ENCODE peak calls at places on chromosomes 16 and 17, in six cellular contexts. W is left ventricle myocardium inferior, O is keratinocyte, S is fibroblast of the aortic adventitia, Q is astrocyte of the spinal cord, G is cardiac muscle cell. A is an unnamed sample.

GRCh38 chr17:33461051-33461450 is 168.0 kb upstream of the ASIC2 start:
- DNase-seq in W (no peak), O (no peak), S (no peak), Q (no peak), G (no peak), A (no peak)

GRCh38 chr17:182164-182751 is 808 bp upstream of the DOC2B start:
- DNase-seq in W (no peak), O (no peak), S (no peak), Q (no peak), G (peak; percentile 20), A (no peak)

GRCh38 chr16:72468582-72468981 is 296.6 kb upstream of the PMFBP1 start:
- DNase-seq in W (no peak), O (no peak), S (peak; percentile 52), Q (no peak), G (peak; percentile 67), A (peak; percentile 30)

GRCh38 chr17:2347805-2348685 is 10.7 kb downstream of the SGSM2 start:
- DNase-seq in W (no peak), O (no peak), S (peak; percentile 63), Q (peak; percentile 71), G (peak; percentile 69), A (peak; percentile 93)

GRCh38 chr16:8678068-8678927 is 3.9 kb downstream of the ABAT start:
- DNase-seq in W (no peak), O (no peak), S (peak; percentile 62), Q (peak; percentile 5), G (peak; percentile 69), A (peak; percentile 65)

GRCh38 chr17:8082312-8082711 is 5.2 kb downstream of the ALOX12B start:
- DNase-seq in W (no peak), O (no peak), S (no peak), Q (no peak), G (no peak), A (no peak)

GRCh38 chr17:68033636-68034451 is 1.7 kb upstream of the KPNA2 start:
- DNase-seq in W (no peak), O (no peak), S (peak; percentile 46), Q (peak; percentile 60), G (peak; percentile 72), A (peak; percentile 44)

GRCh38 chr16:57383276-57384247 is 11.3 kb downstream of the CX3CL1 start:
- DNase-seq in W (no peak), O (no peak), S (peak; percentile 60), Q (peak; percentile 50), G (peak; percentile 62), A (peak; percentile 34)

GRCh38 chr17:73191443-73192218 is 1.2 kb upstream of the COG1 start:
- DNase-seq in W (peak; percentile 59), O (no peak), S (peak; percentile 77), Q (peak; percentile 76), G (peak; percentile 76), A (peak; percentile 72)

GRCh38 chr17:7217113-7217987 is 2.3 kb downstream of the DLG4 start:
- DNase-seq in W (peak; percentile 60), O (no peak), S (peak; percentile 78), Q (peak; percentile 81), G (peak; percentile 90), A (peak; percentile 73)

GRCh38 chr17:74394275-74394950 is 27.1 kb downstream of the GPR142 start:
- DNase-seq in W (no peak), O (no peak), S (no peak), Q (no peak), G (no peak), A (no peak)

GRCh38 chr16:70663524-70664324 is 17.4 kb downstream of the IL34 start:
- DNase-seq in W (no peak), O (no peak), S (no peak), Q (no peak), G (no peak), A (no peak)

GRCh38 chr16:89193021-89193575 is 7.2 kb downstream of the SLC22A31 start:
- DNase-seq in W (peak; percentile 29), O (peak; percentile 36), S (peak; percentile 77), Q (peak; percentile 75), G (peak; percentile 95), A (peak; percentile 91)

GRCh38 chr17:64017381-64017980 is 3.0 kb downstream of the ICAM2 start:
- DNase-seq in W (no peak), O (no peak), S (no peak), Q (no peak), G (no peak), A (no peak)

GRCh38 chr16:27327586-27327915 is 13.8 kb downstream of the IL4R start:
- DNase-seq in W (no peak), O (no peak), S (no peak), Q (no peak), G (no peak), A (no peak)

GRCh38 chr16:27325736-27326135 is 12.0 kb downstream of the IL4R start:
- DNase-seq in W (no peak), O (no peak), S (no peak), Q (no peak), G (no peak), A (no peak)

GRCh38 chr16:27326251-27326650 is 12.5 kb downstream of the IL4R start:
- DNase-seq in W (no peak), O (no peak), S (no peak), Q (no peak), G (no peak), A (no peak)

GRCh38 chr16:27328937-27329336 is 15.2 kb downstream of the IL4R start:
- DNase-seq in W (no peak), O (no peak), S (no peak), Q (no peak), G (no peak), A (no peak)

DNA sequence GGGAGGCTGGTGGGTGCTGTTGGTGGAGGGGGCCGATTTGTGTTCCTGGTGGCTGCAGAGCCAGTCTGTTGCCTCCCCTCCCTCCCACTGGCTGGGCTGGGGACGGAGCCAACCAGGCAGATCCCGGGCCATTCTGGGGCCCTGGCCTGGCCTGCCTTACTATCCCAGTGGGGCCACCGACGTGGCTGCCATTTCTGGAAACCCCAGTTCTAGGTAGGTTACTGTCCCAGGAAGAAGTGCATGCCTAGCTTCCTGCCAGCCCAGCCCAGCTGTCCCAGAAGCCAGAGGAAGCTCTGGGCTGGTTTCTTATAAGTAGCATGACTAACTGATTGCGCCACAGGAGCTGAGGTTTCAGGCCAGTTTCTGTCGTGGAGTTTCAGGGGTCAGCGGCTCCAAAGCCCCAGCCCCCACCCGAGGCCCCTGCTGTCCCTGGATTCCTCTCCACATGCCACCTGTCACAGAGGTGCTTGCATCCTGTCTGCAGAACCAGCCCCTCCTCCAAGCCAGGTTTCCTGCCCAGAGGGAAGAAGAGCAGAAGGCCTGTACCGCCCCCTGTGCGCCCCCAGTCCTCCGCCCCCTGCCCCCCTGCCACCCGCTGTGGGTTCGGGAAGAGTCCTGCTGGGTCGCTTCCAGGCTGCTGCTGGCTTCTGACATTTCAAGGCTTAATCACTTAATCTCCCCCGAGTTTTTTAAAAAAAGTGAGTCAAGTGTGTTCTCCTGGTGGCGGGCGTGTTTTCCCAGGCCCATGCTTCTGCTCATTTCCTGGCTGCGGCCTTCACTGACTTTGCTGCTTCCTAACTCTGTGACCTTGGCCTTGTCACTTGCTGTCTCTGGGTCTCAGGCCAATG is 13.2 kb downstream of the IL4R start:
- DNase-seq in W (peak; percentile 78), O (peak; percentile 44), S (peak; percentile 96), Q (peak; percentile 97), G (peak; percentile 95), A (peak; percentile 97)
- TF ChIP-seq CTCF in W (no peak), O (no peak), S (no peak), Q (no peak), G (peak; percentile 10), A (no peak)

DNA sequence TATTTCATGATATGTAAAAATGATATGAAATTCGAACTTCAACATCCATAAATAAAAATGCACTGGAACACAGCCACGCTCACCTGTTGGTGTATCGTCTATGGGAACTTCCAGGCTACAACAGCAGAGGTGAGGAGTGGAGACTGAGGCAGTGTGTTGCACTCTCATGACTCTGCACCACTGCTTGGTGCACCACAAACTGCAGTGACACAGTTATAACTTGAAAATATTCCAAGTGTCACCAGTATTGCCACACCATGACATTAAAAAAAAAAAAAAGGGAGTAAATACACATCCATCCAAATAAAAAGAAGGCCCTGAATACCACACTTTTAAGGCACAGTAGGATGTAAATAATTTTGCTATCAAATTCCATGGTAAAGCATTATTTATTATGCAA is 34.4 kb downstream of the GNA13 start:
- DNase-seq in W (no peak), O (no peak), S (no peak), Q (no peak), G (no peak), A (no peak)
- H3K4me3 ChIP-seq in W (no peak overlapping the region), O (no peak overlapping the region), S (no peak overlapping the region), Q (no peak overlapping the region), G (no peak overlapping the region), A (no peak overlapping the region)

GRCh38 chr16:80693553-80693952 is 110.8 kb downstream of the CDYL2 start:
- DNase-seq in W (no peak), O (no peak), S (no peak), Q (no peak), G (no peak), A (peak; percentile 4)

GRCh38 chr16:80694950-80695471 is 109.4 kb downstream of the CDYL2 start:
- DNase-seq in W (no peak), O (no peak), S (no peak), Q (no peak), G (peak; percentile 24), A (no peak)

GRCh38 chr16:80689487-80689886 is 114.9 kb downstream of the CDYL2 start:
- DNase-seq in W (no peak), O (no peak), S (no peak), Q (no peak), G (no peak), A (no peak)

GRCh38 chr16:80691111-80691761 is 113.2 kb downstream of the CDYL2 start:
- DNase-seq in W (no peak), O (no peak), S (no peak), Q (peak; percentile 6), G (no peak), A (peak; percentile 2)

DNA sequence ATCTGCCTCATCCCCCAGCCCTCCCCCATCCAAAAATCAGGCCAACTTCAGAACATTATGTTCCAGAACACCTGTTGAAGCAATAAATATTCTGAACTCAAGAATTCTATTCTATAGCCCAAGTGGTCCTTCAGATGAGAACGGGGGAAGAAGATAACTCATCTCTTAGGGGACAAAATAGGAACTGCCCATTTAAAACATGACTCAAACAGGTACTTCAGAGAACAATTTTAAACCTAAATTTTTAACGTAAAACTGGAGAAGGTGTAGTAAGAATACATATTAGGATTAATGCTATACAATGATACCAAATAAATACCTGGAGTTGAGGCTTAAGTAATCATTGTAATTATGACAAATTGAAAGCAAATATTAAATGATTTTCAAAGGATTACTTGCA is 112.1 kb downstream of the CDYL2 start:
- DNase-seq in W (no peak), O (no peak), S (no peak), Q (no peak), G (no peak), A (no peak)
- TF ChIP-seq CTCF in W (no peak), O (no peak), S (no peak), Q (no peak), G (no peak), A (no peak)

GRCh38 chr17:81991684-81992513 is 14.5 kb downstream of the ASPSCR1 start:
- DNase-seq in W (peak; percentile 79), O (no peak), S (peak; percentile 62), Q (peak; percentile 76), G (peak; percentile 60), A (peak; percentile 22)

GRCh38 chr17:81993726-81994592 is 16.5 kb downstream of the ASPSCR1 start:
- DNase-seq in W (no peak), O (no peak), S (no peak), Q (no peak), G (no peak), A (no peak)

GRCh38 chr17:81987161-81987770 is 9.8 kb downstream of the ASPSCR1 start:
- DNase-seq in W (no peak), O (no peak), S (no peak), Q (no peak), G (no peak), A (no peak)

GRCh38 chr17:81994593-81995462 is 17.4 kb downstream of the ASPSCR1 start:
- DNase-seq in W (no peak), O (no peak), S (no peak), Q (peak; percentile 20), G (no peak), A (no peak)

GRCh38 chr17:81990836-81991683 is 13.6 kb downstream of the ASPSCR1 start:
- DNase-seq in W (no peak), O (no peak), S (no peak), Q (no peak), G (no peak), A (no peak)
- H3K4me3 ChIP-seq in W (peak overlapping the region; percentile 57), O (no peak overlapping the region), S (no peak overlapping the region), Q (no peak overlapping the region), G (no peak overlapping the region), A (no peak overlapping the region)

A was measured in fibroblast of mammary gland.